ENCODE peak calls at places on chromosomes 13 and 19, in seven cellular contexts. B, O, T, Y, I, E and C are unnamed samples.

GRCh38 chr19:5218963-5219530 is 121.6 kb downstream of the PTPRS start:
- DNase-seq in B (no peak), O (no peak), T (no peak), Y (no peak), I (no peak), E (no peak), C (no peak)

GRCh38 chr13:30978981-30979956 is 46.8 kb downstream of the TEX26 start:
- DNase-seq in B (peak), O (peak), T (peak), Y (no peak), I (peak), E (peak), C (peak)

GRCh38 chr19:13207237-13208130 is 57.3 kb downstream of the IER2 start:
- DNase-seq in B (no peak), O (no peak), T (no peak), Y (peak), I (no peak), E (no peak), C (no peak)

GRCh38 chr19:47021536-47022139 is 2.0 kb downstream of the NPAS1 start:
- DNase-seq in B (no peak), O (no peak), T (no peak), Y (peak), I (no peak), E (no peak), C (no peak)

GRCh38 chr13:53151692-53152421 is 123.2 kb downstream of the OLFM4 start:
- DNase-seq in B (peak), O (peak), T (peak), Y (peak), I (no peak), E (no peak), C (no peak)

GRCh38 chr13:52711277-52711676 is 28.3 kb downstream of the CNMD start:
- DNase-seq in B (no peak), O (no peak), T (no peak), Y (no peak), I (no peak), E (no peak), C (no peak)

GRCh38 chr13:43522788-43523187 is 264.0 kb downstream of the ENOX1 start:
- DNase-seq in B (no peak), O (no peak), T (no peak), Y (peak), I (no peak), E (no peak), C (no peak)

GRCh38 chr13:20264271-20265018 is 32.3 kb upstream of the GJB6 start:
- DNase-seq in B (no peak), O (no peak), T (no peak), Y (no peak), I (no peak), E (no peak), C (no peak)

GRCh38 chr19:1261863-1262686 is 7.1 kb upstream of the CIRBP start:
- DNase-seq in B (no peak), O (no peak), T (peak), Y (peak), I (no peak), E (no peak), C (no peak)

GRCh38 chr13:91722267-91722884 is 324.0 kb downstream of the GPC5 start:
- DNase-seq in B (peak), O (peak), T (peak), Y (no peak), I (no peak), E (no peak), C (no peak)

GRCh38 chr13:78334059-78334458 is 269.3 kb downstream of the POU4F1 start:
- DNase-seq in B (no peak), O (no peak), T (no peak), Y (no peak), I (no peak), E (no peak), C (no peak)

GRCh38 chr13:59531571-59532091 is 632.1 kb downstream of the DIAPH3 start:
- DNase-seq in B (peak), O (peak), T (peak), Y (peak), I (no peak), E (peak), C (no peak)

GRCh38 chr19:56167064-56167578 is 8.7 kb upstream of the GALP start:
- DNase-seq in B (no peak), O (no peak), T (peak), Y (no peak), I (no peak), E (no peak), C (no peak)

GRCh38 chr19:28481674-28482073 is 731.3 kb downstream of the UQCRFS1 start:
- DNase-seq in B (no peak), O (no peak), T (no peak), Y (no peak), I (no peak), E (no peak), C (no peak)

GRCh38 chr13:102399791-102400618 is 1.8 kb downstream of the FGF14 start:
- DNase-seq in B (peak), O (peak), T (no peak), Y (peak), I (no peak), E (no peak), C (peak)

GRCh38 chr13:36248700-36249099 is 34.3 kb upstream of the SOHLH2 start:
- DNase-seq in B (no peak), O (no peak), T (no peak), Y (no peak), I (no peak), E (no peak), C (no peak)

GRCh38 chr19:21402303-21402985 is 5.5 kb downstream of the ZNF493 start:
- DNase-seq in B (no peak), O (no peak), T (no peak), Y (no peak), I (no peak), E (no peak), C (no peak)

GRCh38 chr13:55816976-55817601 is 1323.6 kb upstream of the PRR20A start:
- DNase-seq in B (no peak), O (peak), T (no peak), Y (no peak), I (no peak), E (no peak), C (no peak)

GRCh38 chr19:47729468-47729798 is 15.9 kb upstream of the NOP53 start:
- DNase-seq in B (no peak), O (no peak), T (peak), Y (peak), I (no peak), E (peak), C (no peak)

GRCh38 chr13:79692846-79693245 is 211.9 kb downstream of the NDFIP2 start:
- DNase-seq in B (no peak), O (no peak), T (no peak), Y (peak), I (no peak), E (no peak), C (no peak)

GRCh38 chr13:36420437-36420891 is 11.8 kb upstream of the CCNA1 start:
- DNase-seq in B (peak), O (peak), T (peak), Y (peak), I (peak), E (peak), C (no peak)

GRCh38 chr19:13985771-13986347 is 20.3 kb downstream of the RFX1 start:
- DNase-seq in B (peak), O (no peak), T (no peak), Y (no peak), I (no peak), E (no peak), C (no peak)

GRCh38 chr19:16928916-16929315 is 40.1 kb downstream of the F2RL3 start:
- DNase-seq in B (no peak), O (no peak), T (no peak), Y (no peak), I (no peak), E (no peak), C (no peak)

GRCh38 chr19:17542042-17542441 is 13.4 kb upstream of the COLGALT1 start:
- DNase-seq in B (no peak), O (no peak), T (no peak), Y (no peak), I (no peak), E (no peak), C (no peak)

GRCh38 chr13:27915301-27916207 is 4.2 kb upstream of the PDX1 start:
- DNase-seq in B (no peak), O (no peak), T (peak), Y (no peak), I (no peak), E (no peak), C (no peak)

GRCh38 chr19:34733266-34733825 is 697 bp upstream of the ZNF181 start:
- DNase-seq in B (peak), O (no peak), T (no peak), Y (no peak), I (no peak), E (no peak), C (no peak)

GRCh38 chr13:94333131-94333820 is 146.2 kb downstream of the DCT start:
- DNase-seq in B (no peak), O (no peak), T (no peak), Y (no peak), I (no peak), E (no peak), C (no peak)

GRCh38 chr19:12994701-12995595 is at the start of gene NFIX:
- DNase-seq in B (peak), O (no peak), T (peak), Y (peak), I (peak), E (no peak), C (peak)

GRCh38 chr13:32471187-32471922 is 43.4 kb upstream of the N4BP2L1 start:
- DNase-seq in B (no peak), O (no peak), T (peak), Y (peak), I (no peak), E (no peak), C (no peak)

GRCh38 chr13:66359393-66359792 is 870.7 kb downstream of the PCDH9 start:
- DNase-seq in B (no peak), O (no peak), T (no peak), Y (no peak), I (no peak), E (no peak), C (no peak)

GRCh38 chr19:46586294-46586693 is 14.8 kb upstream of the CALM3 start:
- DNase-seq in B (no peak), O (no peak), T (no peak), Y (no peak), I (no peak), E (no peak), C (no peak)

GRCh38 chr19:51713319-51714285 is 10.2 kb downstream of the HAS1 start:
- DNase-seq in B (no peak), O (no peak), T (no peak), Y (no peak), I (no peak), E (no peak), C (no peak)

GRCh38 chr13:73765651-73766384 is 368.4 kb downstream of the KLF12 start:
- DNase-seq in B (peak), O (peak), T (no peak), Y (peak), I (peak), E (peak), C (peak)

GRCh38 chr13:100855151-100855550 is 180.6 kb upstream of the TMTC4 start:
- DNase-seq in B (no peak), O (no peak), T (no peak), Y (no peak), I (no peak), E (no peak), C (no peak)